ENCODE peak calls at places on chromosomes 4 and X, in eight cellular contexts. M is choroid plexus epithelial cell; V is astrocyte; X is stimulated activated CD8-positive, alpha-beta memory T cell treated with anti-CD3 and anti-CD28 coated beads, Interleukin-4, amount 100 ng/mL, for 4 hours; I is uterus; Z is GM06990; G is activated B cell treated with CpG ODN at 0.5 μM for 24 hours; N is M059J. F is an unnamed sample.

GRCh38 chr4:139735381-139736256 is 70.0 kb downstream of the MGST2 start:
- DNase-seq in I (peak), V (peak), Z (no peak), M (peak), G (peak), N (no peak), X (no peak), F (no peak)

GRCh38 chrX:1493877-1494510 is 41.3 kb upstream of the ASMTL start:
- DNase-seq in Z (peak), X (no peak), M (no peak), N (no peak), I (no peak), G (peak), V (no peak), F (no peak)

GRCh38 chrX:105063743-105064142 is 156.8 kb downstream of the TEX13A start:
- DNase-seq in M (no peak), N (no peak), I (no peak), Z (no peak), X (no peak), G (no peak), V (no peak), F (no peak)

GRCh38 chr4:108166441-108167315 is 2.1 kb downstream of the LEF1 start:
- DNase-seq in X (no peak), N (peak), V (peak), M (no peak), G (peak), I (no peak), Z (peak), F (no peak)

GRCh38 chr4:35503435-35503834 is 740.9 kb downstream of the ARAP2 start:
- DNase-seq in X (no peak), V (no peak), Z (no peak), M (no peak), G (no peak), N (no peak), I (no peak), F (no peak)

GRCh38 chr4:146883070-146883469 is 62.6 kb downstream of the TTC29 start:
- DNase-seq in G (no peak), I (no peak), M (no peak), X (no peak), V (no peak), N (no peak), Z (no peak), F (no peak)

GRCh38 chr4:125368684-125369083 is 53.9 kb downstream of the FAT4 start:
- DNase-seq in Z (no peak), G (no peak), V (peak), N (peak), M (peak), X (no peak), I (no peak), F (no peak)

GRCh38 chr4:40719008-40719623 is 30.6 kb upstream of the NSUN7 start:
- DNase-seq in M (peak), G (no peak), X (no peak), I (no peak), Z (no peak), V (peak), N (peak), F (peak)

GRCh38 chrX:40030205-40030604 is 67.6 kb downstream of the BCOR start:
- DNase-seq in X (no peak), I (no peak), Z (no peak), G (no peak), M (no peak), N (no peak), V (no peak), F (no peak)

GRCh38 chr4:152074573-152074972 is 313.8 kb upstream of the GATB start:
- DNase-seq in I (no peak), G (no peak), X (no peak), V (no peak), Z (no peak), M (no peak), N (no peak), F (no peak)

GRCh38 chr4:117773067-117773946 is 261.0 kb upstream of the NDST3 start:
- DNase-seq in X (no peak), I (no peak), N (no peak), G (no peak), V (peak), Z (no peak), M (no peak), F (no peak)

GRCh38 chrX:69906447-69906846 is 143.3 kb downstream of the AWAT2 start:
- DNase-seq in M (no peak), Z (no peak), X (no peak), I (no peak), N (no peak), G (no peak), V (no peak), F (no peak)

GRCh38 chr4:176824645-176825366 is 32.1 kb upstream of the VEGFC start:
- DNase-seq in M (no peak), V (peak), X (no peak), Z (no peak), N (peak), G (no peak), I (no peak), F (no peak)

GRCh38 chr4:114815760-114816159 is 217.2 kb downstream of the UGT8 start:
- DNase-seq in V (no peak), X (no peak), M (no peak), N (no peak), Z (no peak), G (no peak), I (no peak), F (no peak)

GRCh38 chrX:47563801-47564315 is 2.9 kb downstream of the ARAF start:
- DNase-seq in G (no peak), X (no peak), I (no peak), M (peak), V (peak), Z (no peak), N (no peak), F (no peak)

GRCh38 chr4:165331316-165331715 is 3.8 kb downstream of the MSMO1 start:
- DNase-seq in X (no peak), G (no peak), I (no peak), M (no peak), V (no peak), Z (no peak), N (no peak), F (no peak)

GRCh38 chrX:19513383-19513782 is 1.9 kb downstream of the MAP3K15 start:
- DNase-seq in G (no peak), V (no peak), N (no peak), M (peak), I (no peak), X (no peak), Z (no peak), F (no peak)

GRCh38 chr4:126404549-126404948 is 1089.8 kb downstream of the FAT4 start:
- DNase-seq in Z (no peak), I (no peak), V (peak), M (peak), G (no peak), X (no peak), N (no peak), F (no peak)

F was measured in kidney epithelial cell.